ENCODE peak calls at places on chromosomes 3 and 15, in ten cellular contexts. L is stomach; S is RWPE1; Z is CD8-positive, alpha-beta memory T cell; N is vagina; U is A549; O is HepG2; M is right cardiac atrium; R is AG04450; I is H9. E is an unnamed sample.

GRCh38 chr15:26866298-26867198 is at the start of gene GABRA5:
- DNase-seq in S (no peak), N (peak; percentile 49), R (no peak), I (peak; percentile 87), L (no peak), U (peak; percentile 67), Z (no peak), O (no peak), M (peak; percentile 64), E (no peak)

GRCh38 chr3:129182390-129183180 is 1.1 kb downstream of the CNBP start:
- DNase-seq in L (no peak), I (no peak), R (no peak), O (no peak), M (no peak), N (no peak), S (peak; percentile 24), U (no peak), Z (no peak), E (peak; percentile 46)

GRCh38 chr3:150365132-150365604 is 42.9 kb upstream of the TSC22D2 start:
- DNase-seq in Z (no peak), N (no peak), U (no peak), O (no peak), I (no peak), M (no peak), R (no peak), S (no peak), L (no peak), E (no peak)

GRCh38 chr3:57151021-57151449 is 14.1 kb downstream of the IL17RD start:
- DNase-seq in L (no peak), U (no peak), S (no peak), O (no peak), R (no peak), Z (no peak), N (no peak), I (no peak), M (no peak), E (no peak)

GRCh38 chr15:58369261-58369699 is 62.5 kb upstream of the LIPC start:
- DNase-seq in Z (no peak), L (no peak), U (no peak), S (no peak), R (no peak), N (peak; percentile 22), M (no peak), I (no peak), O (peak; percentile 30), E (peak; percentile 60)

GRCh38 chr3:36124118-36124796 is 256.0 kb upstream of the STAC start:
- DNase-seq in O (peak; percentile 38), M (no peak), Z (no peak), U (peak; percentile 39), I (peak; percentile 72), R (no peak), L (no peak), N (no peak), S (peak; percentile 18), E (peak; percentile 21)

GRCh38 chr3:4493931-4494806 is 1.0 kb downstream of the ITPR1 start:
- DNase-seq in Z (no peak), O (no peak), I (peak; percentile 48), U (no peak), R (no peak), N (no peak), M (peak; percentile 60), S (peak; percentile 3), L (no peak), E (no peak)

GRCh38 chr3:14166877-14167605 is 11.4 kb downstream of the XPC start:
- DNase-seq in Z (no peak), O (no peak), U (no peak), M (no peak), I (no peak), S (no peak), L (no peak), R (no peak), N (no peak), E (no peak)

GRCh38 chr3:50625879-50626182 is 8.9 kb downstream of the MAPKAPK3 start:
- DNase-seq in R (no peak), U (no peak), L (no peak), I (no peak), S (no peak), Z (no peak), N (no peak), M (no peak), O (no peak), E (no peak)

GRCh38 chr3:42502429-42503250 is at the start of gene VIPR1:
- DNase-seq in N (peak; percentile 77), U (peak; percentile 65), I (peak; percentile 97), O (peak; percentile 30), S (peak; percentile 92), R (no peak), M (peak; percentile 88), L (peak; percentile 95), Z (peak; percentile 82), E (no peak)

GRCh38 chr3:157549498-157549897 is 46.3 kb upstream of the VEPH1 start:
- DNase-seq in Z (no peak), R (no peak), O (no peak), U (no peak), L (no peak), S (no peak), N (no peak), M (no peak), I (no peak), E (no peak)

GRCh38 chr3:141091416-141091815 is 40.3 kb downstream of the SPSB4 start:
- DNase-seq in N (no peak), I (no peak), U (no peak), R (no peak), L (no peak), M (no peak), O (no peak), Z (no peak), S (no peak), E (no peak)

GRCh38 chr15:32908135-32908801 is 190.5 kb downstream of the GREM1 start:
- DNase-seq in M (peak; percentile 50), O (no peak), U (no peak), L (no peak), Z (no peak), S (no peak), N (no peak), I (no peak), R (peak; percentile 23), E (peak; percentile 24)

DNA sequence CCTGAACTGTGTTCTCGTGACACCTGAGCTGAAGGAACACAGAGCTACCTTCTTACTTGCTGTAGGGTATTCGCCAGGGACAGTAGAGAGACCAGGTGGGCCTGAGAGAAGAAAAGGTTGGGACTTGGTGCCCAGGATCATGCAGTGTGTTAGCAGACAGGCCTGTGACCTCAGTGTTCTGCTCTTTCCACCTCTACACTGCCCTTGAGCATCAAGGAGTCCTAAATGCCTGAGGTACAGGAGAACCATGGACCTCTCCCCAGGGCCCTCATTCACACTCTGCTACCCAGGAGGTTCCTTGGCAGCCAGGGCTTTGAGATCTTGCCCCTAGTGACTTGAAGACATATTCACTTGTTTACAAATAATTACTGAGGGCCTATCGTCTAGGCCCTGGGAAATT is 22.2 kb upstream of the JMJD7 start:
- DNase-seq in O (no peak), Z (no peak), S (no peak), I (no peak), L (no peak), N (peak; percentile 76), R (no peak), M (no peak), U (no peak), E (no peak)
- H3K27ac ChIP-seq in O (no peak overlapping the region), Z (no peak overlapping the region), S (peak overlapping the region; percentile 97), I (no peak overlapping the region), L (no peak overlapping the region), N (peak overlapping the region; percentile 72), R (no peak overlapping the region), M (no peak overlapping the region), U (no peak overlapping the region), E (no peak overlapping the region)

DNA sequence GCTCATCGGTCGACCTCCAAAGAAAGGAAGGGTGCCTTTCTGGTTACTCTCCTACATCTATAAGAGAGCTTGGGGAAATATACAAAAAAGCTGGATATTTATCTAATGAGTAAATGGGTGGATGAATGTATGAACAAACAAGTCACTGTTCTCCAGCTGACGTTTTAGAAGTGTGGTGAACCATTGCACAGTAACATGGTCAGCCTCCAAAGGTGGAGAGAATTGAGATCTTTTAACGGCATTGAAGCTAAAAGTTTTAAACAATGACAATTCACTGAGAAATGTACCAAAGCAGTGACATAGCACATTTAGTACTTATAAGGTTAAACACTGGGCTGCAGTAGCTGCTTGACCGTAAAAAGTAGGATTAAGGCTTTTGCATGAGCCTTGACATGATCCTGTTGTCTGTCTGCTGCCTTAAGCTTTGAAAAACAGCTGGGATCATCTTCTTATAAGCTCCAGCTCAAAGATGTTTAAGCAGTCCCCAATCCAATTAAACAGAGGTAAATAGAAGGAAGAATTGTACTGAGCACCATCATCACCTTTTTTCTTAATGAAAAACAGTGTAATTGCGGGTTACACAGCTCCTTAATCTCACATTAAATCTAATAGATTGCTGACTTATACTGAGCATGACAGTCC is 222.9 kb downstream of the WDR72 start:
- DNase-seq in S (no peak), R (no peak), M (no peak), Z (no peak), U (no peak), L (no peak), I (no peak), N (no peak), O (peak; percentile 4), E (peak; percentile 6)
- H3K27ac ChIP-seq in S (no peak overlapping the region), R (no peak overlapping the region), M (no peak overlapping the region), Z (no peak overlapping the region), U (peak overlapping the region; percentile 88), L (no peak overlapping the region), I (no peak overlapping the region), N (no peak overlapping the region), O (no peak overlapping the region), E (peak overlapping the region; percentile 18)

GRCh38 chr3:104612218-104612617 is 754.5 kb upstream of the ALCAM start:
- DNase-seq in O (no peak), Z (no peak), R (no peak), S (no peak), I (no peak), L (no peak), U (no peak), M (no peak), N (no peak), E (no peak)
- H3K27ac ChIP-seq in O (no peak overlapping the region), Z (no peak overlapping the region), R (no peak overlapping the region), S (no peak overlapping the region), I (no peak overlapping the region), L (peak overlapping the region; percentile 81), U (no peak overlapping the region), M (no peak overlapping the region), N (no peak overlapping the region), E (no peak overlapping the region)

GRCh38 chr15:52636459-52636858 is 42.7 kb downstream of the ATOSA start:
- DNase-seq in U (no peak), L (no peak), Z (no peak), M (no peak), I (no peak), N (no peak), S (no peak), O (no peak), R (peak; percentile 41), E (no peak)

GRCh38 chr15:52635908-52636307 is 43.3 kb downstream of the ATOSA start:
- DNase-seq in Z (no peak), M (no peak), U (no peak), S (no peak), N (no peak), O (no peak), I (no peak), R (no peak), L (no peak), E (no peak)
- H3K27ac ChIP-seq in Z (no peak overlapping the region), M (no peak overlapping the region), U (no peak overlapping the region), S (no peak overlapping the region), N (no peak overlapping the region), O (no peak overlapping the region), I (no peak overlapping the region), R (no peak overlapping the region), L (no peak overlapping the region), E (no peak overlapping the region)

DNA sequence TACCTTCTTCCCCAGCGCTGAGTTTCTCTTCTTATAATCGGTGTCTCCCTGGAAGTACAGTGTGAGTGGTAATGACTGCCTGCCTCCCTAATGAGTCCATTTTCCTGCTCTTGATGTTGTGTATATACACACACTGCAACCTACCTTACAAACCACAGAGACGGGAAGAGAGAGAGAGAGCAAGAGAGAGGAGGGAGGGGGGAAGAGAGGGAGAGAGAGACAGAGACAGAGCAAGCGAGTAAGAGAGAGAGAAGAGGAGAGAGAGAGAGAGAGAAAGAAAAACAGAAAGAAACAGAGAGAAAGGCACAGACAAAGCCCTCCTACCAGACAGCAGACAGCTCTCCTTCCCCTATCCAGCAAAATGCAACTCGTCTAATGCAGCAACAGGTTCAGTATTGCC is 46.9 kb downstream of the ZBTB20 start:
- DNase-seq in I (no peak), L (no peak), R (peak; percentile 33), Z (no peak), S (no peak), O (peak; percentile 6), U (no peak), N (no peak), M (no peak), E (peak; percentile 48)
- H3K27ac ChIP-seq in I (no peak overlapping the region), L (peak overlapping the region; percentile 84), R (peak overlapping the region; percentile 32), Z (no peak overlapping the region), S (no peak overlapping the region), O (peak overlapping the region; percentile 45), U (peak overlapping the region; percentile 33), N (peak overlapping the region; percentile 66), M (peak overlapping the region; percentile 94), E (no peak overlapping the region)